ENCODE peak calls at places on chromosome 21, in seven cellular contexts. K is HCEC 1CT, O is MV-4-11, Z is AG08396, X is IMR-90, U is body of pancreas, S is pancreas. I is an unnamed sample.

GRCh38 chr21:43717166-43717853 is 1.6 kb upstream of the PDXK start:
- DNase-seq in O (peak; percentile 36), S (no peak), X (no peak), U (no peak), K (no peak), Z (no peak), I (no peak)

GRCh38 chr21:37139154-37139553 is 66.1 kb downstream of the TTC3 start:
- DNase-seq in K (no peak), X (no peak), O (no peak), Z (no peak), S (no peak), U (no peak), I (no peak)

GRCh38 chr21:41953831-41954653 is at the start of gene C2CD2:
- DNase-seq in O (peak; percentile 32), Z (peak; percentile 98), X (peak; percentile 73), K (peak; percentile 73), U (peak; percentile 67), S (peak; percentile 71), I (peak; percentile 73)

GRCh38 chr21:40507978-40508377 is 339.0 kb downstream of the DSCAM start:
- DNase-seq in S (peak; percentile 17), K (no peak), Z (peak; percentile 10), O (no peak), X (peak; percentile 4), U (no peak), I (no peak)

GRCh38 chr21:32457360-32457840 is 44.9 kb downstream of the EVA1C start:
- DNase-seq in K (no peak), S (peak; percentile 67), O (no peak), X (peak; percentile 16), Z (peak; percentile 38), U (peak; percentile 69), I (no peak)

GRCh38 chr21:18608226-18608625 is 204.6 kb upstream of the TMPRSS15 start:
- DNase-seq in S (no peak), U (no peak), K (no peak), X (no peak), O (no peak), Z (no peak), I (peak; percentile 52)

GRCh38 chr21:41230530-41230929 is 62.6 kb downstream of the BACE2 start:
- DNase-seq in O (no peak), U (no peak), Z (no peak), S (no peak), K (no peak), X (no peak), I (no peak)

GRCh38 chr21:34115160-34115559 is 41.8 kb downstream of the MRPS6 start:
- DNase-seq in Z (no peak), S (no peak), X (no peak), K (no peak), O (no peak), U (no peak), I (no peak)

GRCh38 chr21:38308010-38308784 is 51.4 kb downstream of the KCNJ15 start:
- DNase-seq in O (no peak), X (peak; percentile 12), S (no peak), Z (no peak), K (no peak), U (peak; percentile 33), I (no peak)

GRCh38 chr21:19340303-19340702 is 936.7 kb upstream of the TMPRSS15 start:
- DNase-seq in O (no peak), X (no peak), Z (no peak), S (no peak), K (no peak), U (no peak), I (peak; percentile 42)

GRCh38 chr21:33541105-33541711 is 709 bp downstream of the GART start:
- DNase-seq in K (peak; percentile 47), Z (no peak), X (peak; percentile 39), S (no peak), U (no peak), O (no peak), I (peak; percentile 28)

GRCh38 chr21:28769683-28770082 is 223.0 kb downstream of the LTN1 start:
- DNase-seq in Z (no peak), U (no peak), K (peak; percentile 30), S (no peak), X (no peak), O (no peak), I (no peak)

GRCh38 chr21:14926186-14926585 is 138.6 kb downstream of the NRIP1 start:
- DNase-seq in K (no peak), U (no peak), O (no peak), X (no peak), S (no peak), Z (peak; percentile 10), I (no peak)

GRCh38 chr21:39911792-39912191 is 44.6 kb downstream of the PCP4 start:
- DNase-seq in Z (no peak), U (no peak), S (no peak), O (no peak), X (no peak), K (no peak), I (no peak)

GRCh38 chr21:45060675-45061311 is 13.6 kb upstream of the ADARB1 start:
- DNase-seq in S (no peak), K (no peak), Z (no peak), O (no peak), X (no peak), U (no peak), I (no peak)

GRCh38 chr21:44455524-44456206 is 355 bp downstream of the LRRC3 start:
- DNase-seq in S (peak; percentile 60), U (peak; percentile 59), Z (peak; percentile 50), O (peak; percentile 34), X (no peak), K (no peak), I (no peak)

GRCh38 chr21:33451634-33452071 is 28.1 kb downstream of the TMEM50B start:
- DNase-seq in O (no peak), X (peak; percentile 33), K (peak; percentile 4), U (no peak), S (no peak), Z (no peak), I (no peak)

GRCh38 chr21:15679630-15680029 is 50.2 kb upstream of the USP25 start:
- DNase-seq in S (no peak), Z (no peak), O (no peak), X (no peak), K (no peak), U (no peak), I (no peak)

GRCh38 chr21:14259669-14260458 is 43.9 kb downstream of the RBM11 start:
- DNase-seq in S (no peak), K (peak; percentile 32), X (peak; percentile 56), O (peak; percentile 12), Z (peak; percentile 41), U (no peak), I (peak; percentile 61)

GRCh38 chr21:33011462-33011861 is 14.3 kb upstream of the OLIG2 start:
- DNase-seq in U (peak; percentile 61), K (peak; percentile 77), O (no peak), S (no peak), Z (peak; percentile 70), X (peak; percentile 75), I (no peak)

GRCh38 chr21:29166333-29166732 is 35.9 kb downstream of the MAP3K7CL start:
- DNase-seq in X (no peak), Z (no peak), O (peak; percentile 46), S (no peak), K (no peak), U (no peak), I (no peak)